ENCODE peak calls at places on chromosomes 7 and 10, in six cellular contexts. X, C, N, L, E and M are unnamed samples.

GRCh38 chr7:150507947-150508602 is 6.6 kb upstream of the GIMAP7 start:
- DNase-seq in X (no peak), C (no peak), N (no peak), L (no peak), E (peak; percentile 57), M (no peak)

GRCh38 chr10:28681345-28681763 is 4.0 kb downstream of the BAMBI start:
- DNase-seq in X (no peak), C (no peak), N (peak; percentile 70), L (no peak), E (no peak), M (no peak)

GRCh38 chr10:68957654-68958053 is 1.7 kb downstream of the DDX21 start:
- DNase-seq in X (no peak), C (no peak), N (no peak), L (peak; percentile 36), E (no peak), M (no peak)

GRCh38 chr10:22335204-22335956 is 9.9 kb upstream of the SPAG6 start:
- DNase-seq in X (peak; percentile 81), C (no peak), N (peak; percentile 70), L (no peak), E (peak; percentile 83), M (no peak)

GRCh38 chr10:116211682-116212081 is 61.3 kb downstream of the GFRA1 start:
- DNase-seq in X (no peak), C (no peak), N (no peak), L (no peak), E (no peak), M (peak; percentile 42)

GRCh38 chr10:102043456-102043855 is 12.5 kb downstream of the ARMH3 start:
- DNase-seq in X (no peak), C (no peak), N (no peak), L (no peak), E (no peak), M (no peak)

GRCh38 chr10:71031601-71032000 is 143.2 kb upstream of the PCBD1 start:
- DNase-seq in X (no peak), C (no peak), N (no peak), L (no peak), E (no peak), M (no peak)

GRCh38 chr10:102418612-102419560 is at the start of gene PSD:
- DNase-seq in X (no peak), C (peak; percentile 89), N (no peak), L (no peak), E (no peak), M (no peak)

GRCh38 chr7:77320161-77320560 is 96.0 kb downstream of the GSAP start:
- DNase-seq in X (no peak), C (no peak), N (no peak), L (no peak), E (no peak), M (no peak)

GRCh38 chr7:17095001-17095574 is 203.4 kb upstream of the AHR start:
- DNase-seq in X (no peak), C (no peak), N (peak; percentile 66), L (no peak), E (no peak), M (peak; percentile 14)

GRCh38 chr7:1275685-1276424 is 43.2 kb downstream of the UNCX start:
- DNase-seq in X (no peak), C (no peak), N (no peak), L (no peak), E (no peak), M (no peak)

GRCh38 chr10:80070068-80070467 is 8.4 kb upstream of the TMEM254 start:
- DNase-seq in X (no peak), C (peak; percentile 7), N (no peak), L (no peak), E (no peak), M (no peak)